ENCODE peak calls at places on chromosome 19, in five cellular contexts. R is stomach; D is sigmoid colon; V is CD8-positive, alpha-beta T cell; U is lower lobe of right lung. A is an unnamed sample.

GRCh38 chr19:29596885-29597525 is 9.1 kb upstream of the POP4 start:
- DNase-seq in R (no peak), D (no peak), V (no peak), U (no peak), A (peak)

GRCh38 chr19:51324082-51324481 is 12.6 kb downstream of the IGLON5 start:
- DNase-seq in R (no peak), D (no peak), V (no peak), U (no peak), A (no peak)

GRCh38 chr19:20558571-20558970 is 7.0 kb downstream of the ZNF737 start:
- DNase-seq in R (no peak), D (no peak), V (no peak), U (no peak), A (no peak)

GRCh38 chr19:46159418-46159817 is 11.4 kb downstream of the IGFL2 start:
- DNase-seq in R (no peak), D (no peak), V (no peak), U (no peak), A (no peak)

GRCh38 chr19:38745316-38745715 is 1.0 kb upstream of the CAPN12 start:
- DNase-seq in R (no peak), D (no peak), V (no peak), U (peak), A (no peak)

GRCh38 chr19:54021932-54022331 is 30.5 kb downstream of the CACNG6 start:
- DNase-seq in R (no peak), D (no peak), V (no peak), U (no peak), A (no peak)

GRCh38 chr19:33927789-33928457 is 131.3 kb downstream of the KCTD15 start:
- DNase-seq in R (no peak), D (no peak), V (no peak), U (no peak), A (no peak)

GRCh38 chr19:40178756-40179155 is 12.5 kb upstream of the MAP3K10 start:
- DNase-seq in R (no peak), D (no peak), V (no peak), U (no peak), A (no peak)

GRCh38 chr19:17394891-17395415 is 957 bp upstream of the CCDC194 start:
- DNase-seq in R (peak), D (no peak), V (peak), U (peak), A (peak)

GRCh38 chr19:23075031-23075733 is 41.6 kb upstream of the ZNF730 start:
- DNase-seq in R (no peak), D (peak), V (no peak), U (peak), A (peak)

GRCh38 chr19:17255150-17255621 is 9.4 kb downstream of the USHBP1 start:
- DNase-seq in R (no peak), D (no peak), V (no peak), U (peak), A (no peak)

GRCh38 chr19:4967738-4968461 is 1.0 kb upstream of the KDM4B start:
- DNase-seq in R (no peak), D (no peak), V (no peak), U (no peak), A (no peak)

GRCh38 chr19:8451885-8452284 is 7.1 kb downstream of the HNRNPM start:
- DNase-seq in R (no peak), D (peak), V (no peak), U (no peak), A (no peak)

GRCh38 chr19:45515807-45516401 is 8.6 kb downstream of the VASP start:
- DNase-seq in R (no peak), D (no peak), V (no peak), U (peak), A (no peak)

GRCh38 chr19:32372726-32373613 is 27.6 kb downstream of the ZNF507 start:
- DNase-seq in R (no peak), D (no peak), V (no peak), U (no peak), A (no peak)

GRCh38 chr19:16113727-16114126 is 2.0 kb downstream of the RAB8A start:
- DNase-seq in R (no peak), D (no peak), V (no peak), U (no peak), A (no peak)

GRCh38 chr19:9132422-9132821 is 5.7 kb upstream of the OR7G3 start:
- DNase-seq in R (no peak), D (no peak), V (no peak), U (no peak), A (no peak)

GRCh38 chr19:6958786-6959185 is 62.4 kb downstream of the MBD3L2B start:
- DNase-seq in R (no peak), D (no peak), V (no peak), U (peak), A (no peak)

GRCh38 chr19:9941236-9941635 is 4.9 kb upstream of the OLFM2 start:
- DNase-seq in R (no peak), D (no peak), V (no peak), U (no peak), A (no peak)

GRCh38 chr19:56120371-56121179 is 520 bp downstream of the ZNF787 start:
- DNase-seq in R (peak), D (peak), V (peak), U (peak), A (no peak)
- TF ChIP-seq CTCF in R (no peak), D (no peak), V (no peak), U (peak), A (peak)

GRCh38 chr19:3211191-3211590 is 13.3 kb upstream of the CELF5 start:
- DNase-seq in R (no peak), D (no peak), V (no peak), U (no peak), A (no peak)

GRCh38 chr19:3208317-3209207 is 15.9 kb upstream of the CELF5 start:
- DNase-seq in R (no peak), D (no peak), V (no peak), U (no peak), A (no peak)

GRCh38 chr19:3213159-3213558 is 11.3 kb upstream of the CELF5 start:
- DNase-seq in R (no peak), D (no peak), V (no peak), U (no peak), A (no peak)

GRCh38 chr19:3207466-3208242 is 16.8 kb upstream of the CELF5 start:
- DNase-seq in R (no peak), D (no peak), V (no peak), U (no peak), A (no peak)

DNA sequence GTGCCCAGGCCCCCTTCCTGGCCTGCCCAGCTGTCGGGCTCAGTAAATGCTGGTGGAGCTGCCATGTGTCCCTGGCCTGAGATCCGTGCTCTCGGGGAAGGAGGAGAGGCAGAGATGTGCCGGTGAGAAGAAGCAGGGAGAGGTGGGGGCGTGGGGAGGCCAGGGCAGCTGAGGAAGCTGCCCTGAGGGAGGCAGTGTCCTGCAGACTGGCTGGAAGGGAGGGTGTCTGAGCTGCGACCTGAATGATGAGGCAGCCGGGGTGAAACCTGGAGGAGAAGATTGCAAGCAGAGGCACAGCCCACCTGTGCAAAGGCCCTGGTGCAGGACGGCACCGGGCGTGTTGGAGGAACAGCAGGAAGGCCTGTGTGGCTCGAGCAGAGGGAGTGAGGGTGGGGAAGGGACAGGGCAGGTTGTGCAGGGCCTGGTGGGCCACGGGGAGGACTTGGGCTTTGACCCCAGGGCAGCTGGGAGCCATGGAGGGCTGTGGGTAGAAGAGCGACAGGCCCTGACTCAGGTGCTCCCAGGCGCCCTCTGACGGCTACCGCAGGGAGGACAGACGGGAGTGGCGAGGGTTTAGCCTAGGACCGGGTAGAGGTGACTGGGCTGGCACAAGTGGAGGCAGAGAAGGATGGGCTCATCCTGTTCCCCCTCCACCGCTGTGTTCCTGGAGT is 14.0 kb upstream of the CELF5 start:
- DNase-seq in R (peak), D (no peak), V (peak), U (peak), A (no peak)
- H3K4me3 ChIP-seq in R (no peak), D (no peak), V (no peak), U (no peak), A (no peak)

GRCh38 chr19:1383311-1384084 is at the start of gene NDUFS7:
- DNase-seq in R (peak), D (peak), V (peak), U (peak), A (peak)
- TF ChIP-seq CTCF in R (no peak), D (peak), V (no peak), U (peak), A (peak)

DNA sequence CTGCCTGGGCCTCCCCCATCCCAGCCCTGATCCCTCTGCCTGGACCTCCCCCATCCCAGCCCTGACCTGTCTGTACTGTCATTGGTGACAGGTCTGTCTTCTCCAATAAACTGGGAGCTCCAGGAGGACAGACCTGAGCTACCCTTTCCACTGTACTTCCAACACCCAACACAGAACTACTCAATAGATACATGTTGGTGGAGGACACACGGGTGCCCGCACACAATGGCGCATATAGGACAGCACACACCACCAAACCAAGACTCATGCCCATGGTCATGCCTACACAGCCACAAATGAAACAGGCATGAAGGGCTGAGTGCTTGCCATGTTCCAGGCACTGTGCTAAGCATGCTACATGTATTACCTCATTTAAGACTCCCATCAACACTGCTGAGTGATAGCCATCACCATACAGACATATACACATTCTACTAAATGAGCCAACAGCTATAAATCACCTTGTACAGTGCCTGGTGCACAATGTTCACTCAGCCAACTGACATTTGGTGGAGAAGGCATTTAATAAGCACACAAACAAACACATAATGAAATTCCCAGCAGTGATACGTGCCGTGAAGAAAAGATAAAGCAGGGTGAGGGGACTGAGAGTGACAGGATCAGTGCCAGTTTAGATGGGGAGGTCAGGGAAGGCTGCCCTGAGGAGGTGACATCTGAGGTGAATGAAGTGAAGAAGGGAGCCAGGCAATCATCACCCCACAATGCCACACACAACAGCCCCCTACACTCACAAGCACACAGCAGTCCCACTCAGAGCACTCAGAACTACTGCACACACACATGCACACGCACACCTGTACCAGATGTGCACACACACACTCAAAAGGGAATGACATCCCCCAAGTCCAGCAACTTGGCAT is 857 bp downstream of the POU2F2 start:
- DNase-seq in R (no peak), D (no peak), V (no peak), U (no peak), A (no peak)
- H3K4me3 ChIP-seq in R (peak), D (no peak), V (peak), U (peak), A (no peak)

GRCh38 chr19:48069435-48069834 is 25.6 kb upstream of the CABP5 start:
- DNase-seq in R (no peak), D (no peak), V (no peak), U (no peak), A (no peak)
- TF ChIP-seq CTCF in R (no peak), D (no peak), V (no peak), U (no peak), A (no peak)

A was measured in LNCaP clone FGC.